ENCODE peak calls at places on chromosomes 12 and 14, in six cellular contexts. J is thyroid gland, U is suprapubic skin, W is A549, Z is HCT116, I is uterus. X is an unnamed sample. For H3K4me1, the result is how much of the 10 kb centered on the place peaks cover.

GRCh38 chr12:120453977-120454376 is 7.7 kb downstream of the GATC start:
- DNase-seq in Z (no peak), J (no peak), W (peak), U (no peak), I (no peak), X (no peak)

GRCh38 chr12:5621329-5621728 is 189.4 kb downstream of the NTF3 start:
- DNase-seq in U (no peak), J (no peak), I (no peak), W (no peak), Z (no peak), X (no peak)

GRCh38 chr12:43856932-43857331 is 21.1 kb downstream of the TMEM117 start:
- DNase-seq in J (no peak), Z (no peak), I (no peak), U (no peak), W (no peak), X (no peak)

GRCh38 chr12:87988534-87988933 is 40.7 kb downstream of the C12orf50 start:
- DNase-seq in Z (no peak), I (no peak), U (no peak), W (no peak), J (no peak), X (no peak)

GRCh38 chr14:103311171-103311997 is 22.7 kb upstream of the EIF5 start:
- DNase-seq in U (no peak), J (no peak), W (no peak), Z (no peak), I (no peak), X (no peak)

GRCh38 chr12:87847147-87847546 is 182.1 kb downstream of the C12orf50 start:
- DNase-seq in U (no peak), J (no peak), W (no peak), I (no peak), Z (no peak), X (no peak)

GRCh38 chr12:86015026-86015425 is 140.9 kb downstream of the NTS start:
- DNase-seq in I (no peak), W (no peak), U (no peak), Z (no peak), J (no peak), X (no peak)

GRCh38 chr12:32400114-32400672 is 835 bp downstream of the FGD4 start:
- DNase-seq in U (no peak), Z (peak), J (no peak), W (peak), I (no peak), X (peak)

GRCh38 chr14:29453045-29453444 is 474.6 kb downstream of the PRKD1 start:
- DNase-seq in W (no peak), U (no peak), I (no peak), J (no peak), Z (no peak), X (no peak)

GRCh38 chr14:105351920-105352871 is 37.6 kb downstream of the PACS2 start:
- DNase-seq in J (peak), Z (peak), W (peak), U (peak), I (peak), X (peak)

GRCh38 chr12:66456622-66457021 is 154.3 kb downstream of the HELB start:
- DNase-seq in W (no peak), Z (no peak), I (no peak), U (no peak), J (no peak), X (no peak)

GRCh38 chr12:53868516-53868986 is 70.1 kb upstream of the HOXC13 start:
- DNase-seq in I (no peak), U (no peak), Z (no peak), J (no peak), W (peak), X (no peak)

DNA sequence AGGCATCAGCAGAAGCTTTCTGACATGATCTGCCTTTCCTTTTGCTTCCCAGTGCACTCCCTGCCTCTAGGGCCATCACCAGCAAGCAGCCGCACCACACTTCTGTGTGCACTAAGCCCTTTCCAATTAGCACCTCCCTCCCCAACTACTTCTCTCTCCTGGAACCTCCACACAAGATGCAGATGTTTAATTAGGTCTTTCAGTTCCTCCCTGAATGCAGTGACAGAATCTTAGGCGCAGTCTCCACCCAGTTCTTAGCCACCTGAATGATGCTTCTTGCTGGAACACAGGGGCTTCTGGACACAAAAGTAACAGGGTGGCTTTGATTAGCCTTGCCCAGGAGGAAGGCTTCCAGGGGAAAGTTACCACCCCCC is 32.9 kb downstream of the NIN start:
- DNase-seq in W (no peak), U (no peak), Z (no peak), J (no peak), I (no peak), X (no peak)
- TF ChIP-seq POLR2A in W (no peak), U (no peak), Z (no peak), J (no peak), I (no peak), X (no peak)

GRCh38 chr12:27936196-27936595 is 36.3 kb downstream of the PTHLH start:
- DNase-seq in U (no peak), W (no peak), J (no peak), I (no peak), Z (no peak), X (no peak)
- H3K4me3 ChIP-seq in U (no peak), W (no peak), J (no peak), I (no peak), Z (no peak), X (no peak)

GRCh38 chr14:68402525-68403101 is 390.3 kb downstream of the ZFP36L1 start:
- DNase-seq in Z (no peak), U (no peak), W (no peak), I (no peak), J (no peak), X (no peak)
- H3K4me1 ChIP-seq in Z (under half), U (half or more), W (under half), I (under half), J (half or more), X (under half)

DNA sequence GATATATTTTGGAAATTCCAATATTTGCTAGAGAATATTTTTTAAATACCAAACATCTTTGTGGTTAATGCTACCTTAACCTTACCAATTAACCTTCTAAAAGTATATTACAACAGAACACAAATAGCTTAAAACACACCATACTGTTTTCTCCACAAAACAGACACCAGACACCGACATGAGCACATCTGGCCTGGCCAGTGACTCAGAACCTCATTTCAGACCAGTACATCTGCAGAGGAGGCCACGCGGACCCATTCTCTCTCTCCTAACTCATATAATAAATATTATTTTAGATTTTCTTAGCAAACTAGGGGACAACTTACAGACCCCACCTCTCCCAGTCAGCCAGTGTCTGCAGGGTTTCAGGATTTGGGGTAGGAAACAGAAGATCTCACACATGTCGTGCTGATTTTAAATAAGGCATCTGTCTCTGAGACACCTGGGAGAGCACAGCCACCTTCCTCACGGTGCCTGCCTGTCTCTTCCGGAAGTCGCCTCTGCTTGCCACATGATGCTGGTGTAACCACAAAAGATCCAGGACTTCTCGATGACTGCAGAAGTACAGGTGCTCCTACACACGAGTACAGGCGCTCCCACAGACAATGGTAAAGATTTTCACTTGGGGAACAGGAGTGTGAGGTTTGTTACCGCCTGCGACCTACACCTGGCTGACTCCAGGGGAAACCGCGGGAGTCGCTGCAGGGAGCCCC is 9.7 kb upstream of the ANKLE2 start:
- DNase-seq in W (no peak), U (no peak), I (no peak), J (no peak), Z (no peak), X (no peak)
- TF ChIP-seq POLR2A in W (no peak), U (no peak), I (no peak), J (no peak), Z (no peak), X (no peak)

DNA sequence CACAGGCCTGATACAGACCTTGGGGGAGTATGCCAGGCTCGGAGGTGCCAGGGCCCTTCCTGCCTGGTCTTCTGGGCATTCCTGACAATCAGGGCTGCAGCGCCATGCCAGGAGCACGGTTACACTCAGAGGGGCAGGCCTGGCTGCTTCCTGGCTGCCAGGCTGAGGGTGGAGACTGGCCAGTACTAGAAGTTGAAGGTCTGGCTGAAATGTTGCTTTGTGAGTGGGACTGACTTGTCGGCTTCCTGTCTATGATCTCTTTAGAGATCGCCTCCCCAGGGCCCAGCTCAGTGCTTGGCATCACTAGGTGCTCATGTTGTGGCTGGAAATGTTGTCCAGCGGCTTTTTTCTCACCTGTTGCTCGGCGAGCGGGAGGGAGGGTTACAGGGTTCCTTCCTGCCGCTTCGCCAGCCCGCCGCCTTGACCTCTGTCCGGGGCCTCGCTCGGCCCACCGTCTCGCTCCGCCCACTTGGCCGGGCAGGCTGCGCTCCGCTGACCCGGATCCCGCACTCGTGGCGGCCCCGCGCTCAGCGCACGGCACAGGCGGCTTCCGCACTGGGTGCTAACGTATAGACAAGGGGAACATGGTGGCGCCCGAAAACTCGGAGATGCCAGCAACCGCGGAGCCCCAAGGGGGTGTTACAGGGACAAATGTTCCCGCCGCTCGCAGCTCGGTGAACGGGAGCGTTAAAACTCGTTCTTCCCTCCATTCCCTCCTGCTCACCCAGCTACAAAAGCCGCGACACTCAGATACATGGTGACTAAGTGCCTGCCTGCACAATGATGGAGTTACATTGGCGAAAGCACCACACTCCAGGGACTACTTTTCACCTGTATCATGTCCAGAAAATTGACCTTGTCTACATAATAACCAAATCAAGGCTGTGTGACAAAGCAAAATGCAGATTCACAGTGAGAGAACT is 32.7 kb downstream of the PAPLN start:
- DNase-seq in J (peak), I (peak), Z (no peak), U (no peak), W (no peak), X (peak)
- H3K4me3 ChIP-seq in J (no peak), I (peak), Z (no peak), U (peak), W (no peak), X (no peak)

GRCh38 chr12:19456176-19456575 is 16.9 kb downstream of the AEBP2 start:
- DNase-seq in I (no peak), W (no peak), U (no peak), Z (no peak), J (no peak), X (no peak)

GRCh38 chr12:19457561-19457960 is 18.3 kb downstream of the AEBP2 start:
- DNase-seq in Z (no peak), U (no peak), W (no peak), J (no peak), I (no peak), X (no peak)

GRCh38 chr12:19453961-19454360 is 14.7 kb downstream of the AEBP2 start:
- DNase-seq in Z (no peak), W (no peak), I (no peak), J (no peak), U (no peak), X (no peak)

GRCh38 chr12:19451196-19451595 is 11.9 kb downstream of the AEBP2 start:
- DNase-seq in W (no peak), Z (no peak), I (no peak), U (no peak), J (no peak), X (no peak)

DNA sequence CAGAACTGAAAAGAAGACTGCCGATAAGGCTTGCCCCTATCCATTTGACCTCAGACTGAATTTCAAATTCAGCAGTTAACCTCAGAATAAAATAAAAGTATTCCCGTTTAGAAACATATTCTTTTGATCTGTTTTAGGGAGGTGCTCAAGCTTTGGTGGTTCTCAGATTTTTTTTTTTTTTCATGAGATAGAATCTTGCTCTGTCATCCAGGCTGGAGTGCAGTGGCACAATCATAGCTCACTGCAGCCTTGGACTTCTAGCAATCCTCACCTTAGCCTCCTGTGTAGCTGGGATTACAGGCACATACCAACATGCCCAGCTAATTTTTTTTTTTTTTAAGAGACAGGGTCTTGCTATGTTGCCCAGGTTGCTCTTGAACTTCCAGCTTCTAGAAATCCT is 15.5 kb downstream of the AEBP2 start:
- DNase-seq in J (no peak), W (no peak), I (no peak), Z (no peak), U (no peak), X (no peak)
- H3K4me1 ChIP-seq in J (under half), W (under half), I (under half), Z (under half), U (under half), X (under half)

X was measured in body of pancreas.